ENCODE peak calls at places on chromosomes 5 and 9, in eight cellular contexts. Y is ovary; G is AG09309; X is cardiac fibroblast; Q is NCI-H2171 treated with DMSO at 0.1 percent for 48 hours; B is AG08395; L is left cardiac atrium; M is activated CD8-positive, alpha-beta T cell treated with anti-CD3 and anti-CD28 coated beads, Interleukin-2, amount 10 ng/mL, durations not matched to agents 7 days and 5 days. H is an unnamed sample.

GRCh38 chr5:3542158-3542557 is 53.5 kb upstream of the IRX1 start:
- DNase-seq in X (no peak), Y (no peak), Q (no peak), M (no peak), L (no peak), B (no peak), G (no peak), H (no peak)

GRCh38 chr5:157137691-157138090 is 5.0 kb downstream of the MED7 start:
- DNase-seq in X (no peak), Q (no peak), L (no peak), M (no peak), B (no peak), Y (no peak), G (no peak), H (no peak)

GRCh38 chr9:97560851-97561250 is 59.4 kb downstream of the TMOD1 start:
- DNase-seq in Q (no peak), Y (no peak), X (no peak), G (no peak), L (no peak), B (no peak), M (no peak), H (no peak)

GRCh38 chr5:88251048-88251711 is 17.5 kb downstream of the TMEM161B start:
- DNase-seq in M (peak; percentile 44), Q (no peak), L (no peak), B (no peak), Y (no peak), X (no peak), G (no peak), H (no peak)

GRCh38 chr5:149677721-149678120 is 52.4 kb upstream of the PPARGC1B start:
- DNase-seq in M (no peak), G (no peak), B (no peak), X (no peak), L (peak; percentile 41), Y (no peak), Q (no peak), H (no peak)

GRCh38 chr5:43038523-43038989 is 1.6 kb downstream of the ANXA2R start:
- DNase-seq in L (peak; percentile 29), Q (no peak), B (no peak), X (no peak), Y (no peak), M (peak; percentile 72), G (no peak), H (no peak)

GRCh38 chr9:96006961-96007360 is 131.5 kb downstream of the ERCC6L2 start:
- DNase-seq in Y (no peak), M (no peak), G (peak; percentile 1), L (no peak), Q (no peak), B (peak; percentile 58), X (no peak), H (no peak)

GRCh38 chr5:34703767-34704324 is 47.7 kb downstream of the RAI14 start:
- DNase-seq in B (no peak), M (no peak), X (no peak), Q (no peak), L (no peak), G (no peak), Y (no peak), H (no peak)

GRCh38 chr9:79127661-79128060 is 444.1 kb upstream of the TLE4 start:
- DNase-seq in B (peak; percentile 53), Y (no peak), L (no peak), X (no peak), Q (no peak), G (peak; percentile 63), M (no peak), H (no peak)

GRCh38 chr9:81964216-81965171 is 21.2 kb downstream of the SPATA31D3 start:
- DNase-seq in X (peak; percentile 6), Y (no peak), L (no peak), Q (no peak), M (no peak), G (peak; percentile 20), B (peak; percentile 60), H (no peak)

GRCh38 chr5:55402199-55402598 is 94.4 kb downstream of the MTREX start:
- DNase-seq in B (no peak), X (no peak), G (no peak), Q (no peak), Y (no peak), L (no peak), M (no peak), H (no peak)

GRCh38 chr9:111399772-111400563 is 69.9 kb upstream of the OR2K2 start:
- DNase-seq in M (no peak), Q (peak; percentile 17), Y (no peak), L (no peak), B (no peak), G (no peak), X (peak; percentile 25), H (no peak)

GRCh38 chr9:92722386-92723298 is 42.0 kb downstream of the BICD2 start:
- DNase-seq in L (no peak), M (no peak), B (no peak), X (no peak), Y (no peak), Q (no peak), G (no peak), H (no peak)

GRCh38 chr5:35776757-35777156 is 79.9 kb upstream of the IL7R start:
- DNase-seq in G (no peak), Y (no peak), Q (no peak), L (no peak), X (no peak), B (no peak), M (no peak), H (no peak)

GRCh38 chr5:10768304-10768899 is 7.4 kb upstream of the DAP start:
- DNase-seq in L (no peak), M (no peak), G (no peak), B (no peak), Q (no peak), Y (no peak), X (no peak), H (no peak)

H was measured in HS-27A.